ENCODE peak calls at places on chromosome 3, in four cellular contexts. L, R, Y and J are unnamed samples.

GRCh38 chr3:16390581-16390980 is 122.9 kb downstream of the RFTN1 start:
- DNase-seq in L (no peak), R (no peak), Y (no peak), J (no peak)

GRCh38 chr3:195825857-195826804 is 14.4 kb upstream of the MUC4 start:
- DNase-seq in L (no peak), R (no peak), Y (no peak), J (no peak)

GRCh38 chr3:125212096-125212508 is 446 bp downstream of the SLC12A8 start:
- DNase-seq in L (peak), R (peak), Y (no peak), J (no peak)

GRCh38 chr3:185820973-185821758 is 3.7 kb downstream of the IGF2BP2 start:
- DNase-seq in L (no peak), R (no peak), Y (peak), J (no peak)

GRCh38 chr3:189908646-189909045 is 212.1 kb downstream of the P3H2 start:
- DNase-seq in L (no peak), R (no peak), Y (peak), J (no peak)

GRCh38 chr3:30644615-30645014 is 38.2 kb downstream of the TGFBR2 start:
- DNase-seq in L (peak), R (peak), Y (peak), J (no peak)

GRCh38 chr3:12708584-12709192 is 44.8 kb upstream of the RAF1 start:
- DNase-seq in L (peak), R (no peak), Y (peak), J (peak)

GRCh38 chr3:125357032-125357658 is 18.0 kb downstream of the ZNF148 start:
- DNase-seq in L (peak), R (no peak), Y (no peak), J (no peak)

GRCh38 chr3:98058244-98058960 is 23.3 kb upstream of the GABRR3 start:
- DNase-seq in L (no peak), R (no peak), Y (no peak), J (no peak)

GRCh38 chr3:194140520-194141414 is 4.8 kb downstream of the HES1 start:
- DNase-seq in L (peak), R (peak), Y (peak), J (peak)

GRCh38 chr3:141456328-141456689 is 30.5 kb upstream of the RASA2 start:
- DNase-seq in L (no peak), R (no peak), Y (peak), J (no peak)

GRCh38 chr3:37739579-37740290 is 121.9 kb upstream of the CTDSPL start:
- DNase-seq in L (no peak), R (no peak), Y (no peak), J (peak)

GRCh38 chr3:132268956-132269355 is 48.3 kb upstream of the ACP3 start:
- DNase-seq in L (no peak), R (no peak), Y (peak), J (no peak)

GRCh38 chr3:365268-365667 is 168.7 kb downstream of the CHL1 start:
- DNase-seq in L (no peak), R (no peak), Y (no peak), J (no peak)
- TF ChIP-seq CTCF in L (no peak), R (no peak), Y (no peak), J (no peak)

GRCh38 chr3:112987710-112988334 is 3.0 kb upstream of the GTPBP8 start:
- DNase-seq in L (no peak), R (no peak), Y (no peak), J (no peak)

GRCh38 chr3:112995800-112996199 is 5.0 kb downstream of the GTPBP8 start:
- DNase-seq in L (no peak), R (no peak), Y (no peak), J (no peak)

GRCh38 chr3:112990672-112991602 is at the start of gene GTPBP8:
- DNase-seq in L (peak), R (peak), Y (peak), J (peak)
- TF ChIP-seq CTCF in L (peak), R (no peak), Y (no peak), J (peak)

GRCh38 chr3:14898929-14899328 is 48.5 kb upstream of the NR2C2 start:
- DNase-seq in L (no peak), R (no peak), Y (no peak), J (no peak)

GRCh38 chr3:14902719-14903118 is 44.7 kb upstream of the NR2C2 start:
- DNase-seq in L (peak), R (no peak), Y (no peak), J (no peak)

GRCh38 chr3:14897266-14897665 is 50.1 kb upstream of the NR2C2 start:
- DNase-seq in L (no peak), R (no peak), Y (no peak), J (no peak)

GRCh38 chr3:14899993-14900618 is 47.3 kb upstream of the NR2C2 start:
- DNase-seq in L (no peak), R (no peak), Y (no peak), J (no peak)

DNA sequence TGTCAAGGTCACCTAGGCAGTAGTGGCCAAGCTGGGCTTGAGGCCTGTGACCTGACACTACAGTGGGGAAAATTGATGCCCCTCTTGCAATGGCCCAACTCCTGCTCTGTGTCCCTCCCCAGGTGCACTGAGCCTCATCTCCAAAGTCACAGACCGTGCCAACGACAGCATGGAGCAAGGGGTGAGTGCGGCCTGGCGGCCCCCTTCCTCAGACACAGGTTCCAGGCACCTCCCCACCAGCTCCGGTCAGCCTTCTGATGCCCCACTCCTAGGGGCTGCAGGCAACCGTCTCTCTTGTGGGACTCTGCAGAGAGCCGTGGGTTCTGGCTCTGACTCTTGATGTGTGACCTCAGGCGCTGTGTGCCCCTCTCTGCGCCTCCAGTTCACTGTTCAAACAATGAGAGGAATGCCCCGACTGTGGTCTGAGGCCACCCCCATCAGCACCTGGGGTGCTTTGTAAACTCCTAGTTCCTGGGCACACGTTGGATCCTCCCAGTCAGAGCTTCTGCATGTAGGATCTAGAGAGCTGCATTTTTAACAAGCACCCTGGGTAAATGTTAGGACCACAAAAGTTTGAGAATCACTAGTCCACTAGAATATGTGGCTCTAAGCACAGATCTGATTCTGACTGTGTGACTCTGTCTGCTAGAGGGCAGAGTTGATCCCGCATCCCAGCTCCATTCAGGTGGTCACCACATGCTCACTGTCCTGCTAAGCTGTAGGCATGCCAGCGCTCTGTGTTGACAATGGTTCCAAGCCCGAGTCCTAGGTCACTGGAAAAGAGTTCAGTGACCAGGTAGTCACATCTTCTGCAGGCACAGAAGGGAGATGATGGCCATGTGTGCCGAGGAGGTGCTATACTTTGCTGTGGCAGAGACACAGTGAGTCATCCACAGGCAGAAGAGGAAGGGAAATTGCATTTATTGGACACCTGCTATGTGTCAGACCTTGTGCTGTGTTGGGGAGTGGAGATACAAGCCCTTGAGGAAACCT is 46.2 kb upstream of the NR2C2 start:
- DNase-seq in L (no peak), R (no peak), Y (peak), J (no peak)
- TF ChIP-seq CTCF in L (no peak), R (no peak), Y (no peak), J (no peak)

GRCh38 chr3:167740961-167741587 is 5.6 kb downstream of the SERPINI1 start:
- DNase-seq in L (peak), R (no peak), Y (peak), J (no peak)
- TF ChIP-seq CTCF in L (peak), R (no peak), Y (peak), J (peak)

GRCh38 chr3:50551293-50552057 is 16.1 kb downstream of the C3orf18 start:
- DNase-seq in L (no peak), R (no peak), Y (no peak), J (no peak)
- TF ChIP-seq CTCF in L (no peak), R (no peak), Y (peak), J (no peak)

GRCh38 chr3:149792485-149793270 is at the start of gene ANKUB1:
- DNase-seq in L (no peak), R (no peak), Y (peak), J (no peak)

GRCh38 chr3:149790698-149791097 is 1.7 kb downstream of the ANKUB1 start:
- DNase-seq in L (no peak), R (no peak), Y (no peak), J (no peak)

GRCh38 chr3:149790265-149790664 is 2.1 kb downstream of the ANKUB1 start:
- DNase-seq in L (no peak), R (no peak), Y (peak), J (no peak)
- TF ChIP-seq CTCF in L (no peak), R (no peak), Y (no peak), J (no peak)

DNA sequence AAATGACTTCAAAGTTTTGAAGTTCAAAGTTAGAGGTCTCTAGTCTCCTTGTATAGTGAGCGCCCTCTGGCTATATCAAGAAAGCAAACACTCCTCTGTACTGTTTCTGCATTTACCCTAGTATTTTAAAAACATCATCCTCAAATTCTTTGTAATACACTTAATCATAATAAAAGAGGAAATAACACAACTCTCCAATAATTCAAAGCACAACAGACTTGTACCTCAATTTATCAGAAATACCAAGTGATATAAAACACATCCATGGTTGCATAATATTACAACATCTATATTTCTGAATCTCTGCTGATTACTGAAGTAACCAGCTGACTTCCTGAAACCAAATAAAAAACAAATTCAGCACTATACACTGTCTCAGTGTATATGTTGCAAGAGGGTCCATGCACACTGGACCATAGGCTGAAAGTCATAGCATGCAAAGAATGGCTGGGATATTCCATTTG is 12.5 kb downstream of the PLOD2 start:
- DNase-seq in L (no peak), R (no peak), Y (no peak), J (no peak)
- TF ChIP-seq CTCF in L (peak), R (no peak), Y (no peak), J (peak)

DNA sequence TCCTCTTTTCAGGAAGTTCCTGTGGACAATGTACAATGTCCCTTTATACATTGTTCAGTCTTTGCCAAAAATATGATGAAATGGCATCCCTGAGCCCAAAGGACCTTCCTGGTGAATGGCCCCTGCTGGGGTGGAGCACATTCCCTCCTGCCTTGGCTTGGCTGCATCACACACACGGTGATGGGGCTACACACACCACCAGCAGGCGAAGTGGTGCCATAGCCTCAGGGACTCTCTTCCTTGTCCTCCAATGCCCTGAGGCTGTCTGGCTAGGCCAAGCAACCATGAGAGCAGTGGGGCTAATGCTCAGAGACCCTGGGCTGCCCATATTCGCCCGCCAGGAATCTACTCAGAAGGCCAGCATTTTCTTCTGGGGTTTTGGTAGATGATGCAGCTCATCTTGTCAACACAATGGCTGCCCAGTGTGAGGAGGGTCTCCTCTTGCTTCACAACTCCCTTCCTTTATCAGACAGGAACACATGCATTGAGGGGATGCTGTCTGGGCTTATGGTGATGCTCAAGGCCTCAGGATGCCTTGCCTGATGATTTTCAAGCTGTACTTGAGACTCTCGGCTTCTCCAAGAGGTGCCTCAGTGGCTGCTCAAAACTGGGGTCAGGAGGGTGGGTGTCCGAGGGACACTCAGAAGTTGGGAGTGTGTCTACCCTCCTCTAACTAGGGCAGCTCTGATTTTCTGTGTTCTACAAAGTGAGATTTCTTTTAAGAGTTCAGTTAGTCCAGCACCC is 40.9 kb upstream of the EPHB1 start:
- DNase-seq in L (no peak), R (no peak), Y (no peak), J (peak)
- TF ChIP-seq CTCF in L (no peak), R (no peak), Y (no peak), J (no peak)